ENCODE peak calls at places on chromosomes 7 and 10, in eight cellular contexts. U is fibroblast of lung; D is nephron progenitor cell; X is stimulated activated CD4-positive, alpha-beta T cell treated with anti-CD3 and anti-CD28 coated beads, TNF-alpha, amount 100 ng/mL, for 24 hours; E is GDM1; Z is right cardiac atrium; J is fibroblast of the aortic adventitia; T is glomerular endothelial cell. A is an unnamed sample.

GRCh38 chr10:26733750-26734568 is 36.5 kb downstream of the PDSS1 start:
- DNase-seq in D (peak; percentile 15), T (no peak), E (no peak), J (no peak), X (no peak), Z (no peak), U (no peak), A (no peak)

GRCh38 chr7:77894574-77895091 is 96.1 kb downstream of the PHTF2 start:
- DNase-seq in X (no peak), E (no peak), U (no peak), Z (no peak), T (no peak), J (no peak), D (no peak), A (no peak)

GRCh38 chr10:34480345-34480744 is 334.8 kb downstream of the PARD3 start:
- DNase-seq in U (no peak), J (no peak), E (no peak), X (no peak), T (no peak), Z (no peak), D (no peak), A (no peak)

GRCh38 chr7:141550694-141551079 is 523 bp upstream of the AGK start:
- DNase-seq in X (no peak), T (no peak), D (peak; percentile 23), E (no peak), U (no peak), J (no peak), Z (no peak), A (no peak)

GRCh38 chr10:76191371-76191770 is 759.9 kb downstream of the LRMDA start:
- DNase-seq in U (no peak), D (no peak), T (no peak), X (no peak), E (no peak), J (no peak), Z (no peak), A (no peak)

GRCh38 chr10:62130948-62131347 is 137.7 kb downstream of the RTKN2 start:
- DNase-seq in D (no peak), X (no peak), U (peak; percentile 95), E (no peak), Z (no peak), T (peak; percentile 97), J (peak; percentile 97), A (no peak)

GRCh38 chr10:84348860-84349259 is 20.5 kb downstream of the CCSER2 start:
- DNase-seq in X (no peak), T (no peak), U (peak; percentile 87), J (peak; percentile 89), D (no peak), E (no peak), Z (no peak), A (no peak)

GRCh38 chr10:32957341-32958084 is 517 bp downstream of the ITGB1 start:
- DNase-seq in T (no peak), X (no peak), E (no peak), D (peak; percentile 60), Z (peak; percentile 86), U (no peak), J (no peak), A (peak; percentile 44)

GRCh38 chr10:60089095-60089494 is 182.7 kb upstream of the CCDC6 start:
- DNase-seq in X (no peak), E (no peak), U (peak; percentile 37), D (no peak), Z (no peak), T (no peak), J (peak; percentile 45), A (no peak)

A was measured in activated naive CD4-positive, alpha-beta T cell treated with anti-CD3 and anti-CD28 coated beads for 36 hours.